ENCODE peak calls at places on chromosomes 4 and X, in nine cellular contexts. I is lower leg skin, X is GM12865, T is transverse colon, R is neural progenitor cell, E is A549, B is endodermal cell, Q is tibial artery, O is AG04449. U is an unnamed sample.
A peak's percentile ranks its signal among the peaks of the same experiment; 100 is the strongest.

GRCh38 chrX:64198046-64198445 is 7.5 kb downstream of the AMER1 start:
- DNase-seq in I (no peak), X (peak; percentile 24), T (no peak), R (no peak), E (no peak), B (no peak), Q (no peak), O (no peak), U (no peak)

GRCh38 chr4:144174401-144175067 is 34.0 kb upstream of the GYPA start:
- DNase-seq in I (no peak), X (peak; percentile 68), T (no peak), R (peak; percentile 67), E (peak; percentile 45), B (no peak), Q (no peak), O (peak; percentile 2), U (no peak)

GRCh38 chrX:154092371-154092770 is 5.1 kb downstream of the MECP2 start:
- DNase-seq in I (no peak), X (no peak), T (no peak), R (no peak), E (no peak), B (no peak), Q (no peak), O (no peak), U (no peak)

GRCh38 chr4:105620640-105621323 is 68.4 kb downstream of the ARHGEF38 start:
- DNase-seq in I (no peak), X (peak; percentile 41), T (no peak), R (no peak), E (peak; percentile 5), B (no peak), Q (no peak), O (no peak), U (peak; percentile 77)

GRCh38 chr4:185837415-185838103 is 25.6 kb upstream of the SORBS2 start:
- DNase-seq in I (no peak), X (no peak), T (no peak), R (no peak), E (no peak), B (no peak), Q (no peak), O (no peak), U (no peak)

GRCh38 chr4:169260217-169260866 is 10.4 kb downstream of the SH3RF1 start:
- DNase-seq in I (no peak), X (no peak), T (no peak), R (peak; percentile 39), E (no peak), B (no peak), Q (no peak), O (no peak), U (no peak)

GRCh38 chr4:28792917-28793597 is 1927.1 kb upstream of the PCDH7 start:
- DNase-seq in I (no peak), X (no peak), T (no peak), R (no peak), E (no peak), B (no peak), Q (no peak), O (no peak), U (no peak)

GRCh38 chr4:1300466-1301455 is 11.1 kb downstream of the MAEA start:
- DNase-seq in I (no peak), X (no peak), T (peak; percentile 54), R (no peak), E (no peak), B (no peak), Q (peak; percentile 54), O (no peak), U (no peak)

GRCh38 chr4:15717647-15718416 is 15.0 kb downstream of the BST1 start:
- DNase-seq in I (no peak), X (no peak), T (no peak), R (no peak), E (no peak), B (no peak), Q (no peak), O (no peak), U (no peak)

GRCh38 chr4:4384837-4385236 is 2.1 kb upstream of the NSG1 start:
- DNase-seq in I (no peak), X (peak; percentile 8), T (no peak), R (peak; percentile 83), E (peak; percentile 52), B (peak; percentile 93), Q (no peak), O (no peak), U (no peak)

GRCh38 chr4:88804234-88804633 is 106.6 kb upstream of the NAP1L5 start:
- DNase-seq in I (no peak), X (no peak), T (no peak), R (no peak), E (no peak), B (no peak), Q (no peak), O (no peak), U (no peak)

GRCh38 chrX:134548257-134548732 is 88.3 kb downstream of the HPRT1 start:
- DNase-seq in I (no peak), X (peak; percentile 63), T (no peak), R (peak; percentile 50), E (no peak), B (no peak), Q (no peak), O (no peak), U (no peak)

GRCh38 chr4:121784975-121785374 is 16.1 kb upstream of the EXOSC9 start:
- DNase-seq in I (no peak), X (no peak), T (no peak), R (no peak), E (peak; percentile 73), B (no peak), Q (no peak), O (peak; percentile 98), U (peak; percentile 23)

GRCh38 chr4:2484993-2485392 is 16.1 kb downstream of the RNF4 start:
- DNase-seq in I (peak; percentile 93), X (peak; percentile 89), T (peak; percentile 85), R (peak; percentile 41), E (no peak), B (peak; percentile 60), Q (peak; percentile 81), O (no peak), U (no peak)

GRCh38 chr4:98232202-98232601 is 29.0 kb upstream of the RAP1GDS1 start:
- DNase-seq in I (no peak), X (no peak), T (no peak), R (no peak), E (peak; percentile 9), B (no peak), Q (no peak), O (no peak), U (no peak)

GRCh38 chrX:74534569-74535038 is 79.8 kb downstream of the RLIM start:
- DNase-seq in I (no peak), X (peak; percentile 51), T (no peak), R (no peak), E (no peak), B (no peak), Q (no peak), O (no peak), U (no peak)

GRCh38 chrX:127389900-127390299 is 570.4 kb downstream of the PRR32 start:
- DNase-seq in I (no peak), X (no peak), T (no peak), R (no peak), E (no peak), B (no peak), Q (no peak), O (no peak), U (no peak)

GRCh38 chr4:141058739-141059507 is 74.3 kb downstream of the RNF150 start:
- DNase-seq in I (no peak), X (no peak), T (no peak), R (no peak), E (no peak), B (no peak), Q (no peak), O (peak; percentile 80), U (no peak)

GRCh38 chrX:10017866-10018265 is 50.7 kb downstream of the CLDN34 start:
- DNase-seq in I (peak; percentile 2), X (no peak), T (no peak), R (no peak), E (peak; percentile 72), B (no peak), Q (no peak), O (no peak), U (no peak)
- TF ChIP-seq CTCF in I (no peak), X (no peak), T (no peak), R (no peak), E (no peak), B (no peak), Q (no peak), O (no peak), U (no peak)

DNA sequence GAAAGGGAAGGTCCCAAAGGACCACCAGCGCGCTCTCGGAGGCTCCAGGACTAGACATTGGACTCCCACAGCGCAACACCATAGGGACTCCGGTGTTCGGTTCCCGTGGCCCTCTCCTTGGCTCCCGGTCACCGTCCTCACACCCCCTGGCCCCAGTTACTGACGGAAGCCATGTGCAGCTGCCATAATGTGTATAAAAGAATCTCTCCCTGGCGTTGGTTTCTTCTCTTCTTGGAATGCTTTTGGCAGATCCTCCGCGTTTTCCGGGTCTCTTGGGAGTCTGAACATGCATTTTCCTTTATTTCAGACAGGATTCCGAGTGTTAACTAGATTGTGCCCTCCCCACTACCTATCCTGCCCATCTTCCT is 69.7 kb downstream of the FBXO8 start:
- DNase-seq in I (no peak), X (no peak), T (no peak), R (peak; percentile 39), E (no peak), B (peak; percentile 63), Q (no peak), O (no peak), U (no peak)
- H3K4me3 ChIP-seq in I (no peak overlapping the region), X (no peak overlapping the region), T (peak overlapping the region; percentile 8), R (peak overlapping the region; percentile 42), E (no peak overlapping the region), B (peak overlapping the region; percentile 76), Q (peak overlapping the region; percentile 16), O (peak overlapping the region; percentile 15), U (no peak overlapping the region)

DNA sequence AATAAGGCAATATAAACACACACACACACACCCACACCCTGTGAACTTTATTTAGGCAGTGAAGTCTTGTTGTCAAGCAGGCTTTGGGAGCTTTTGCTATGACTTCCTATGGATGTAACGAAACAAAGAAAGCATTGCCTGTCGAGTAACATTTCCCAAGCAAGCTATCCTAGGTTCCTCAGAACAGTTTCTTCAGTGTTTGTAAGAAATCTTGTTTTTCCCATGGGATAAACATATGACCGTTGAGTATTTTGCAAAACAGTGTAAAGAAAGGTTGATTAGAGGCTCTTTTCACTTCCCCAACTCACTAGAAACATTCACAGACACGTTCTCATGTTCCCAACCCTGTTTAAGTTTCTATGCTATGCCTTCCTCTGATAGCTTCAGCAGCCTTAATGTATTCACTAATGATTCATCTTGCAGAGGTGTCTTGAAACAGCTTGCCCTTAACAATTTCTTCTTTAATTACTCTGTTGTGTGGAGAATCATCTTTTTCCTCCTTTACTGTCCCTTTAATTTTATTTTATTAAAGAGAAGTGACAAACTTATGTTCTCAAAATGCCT is 1947.1 kb upstream of the TENM3 start:
- DNase-seq in I (no peak), X (peak; percentile 26), T (no peak), R (no peak), E (no peak), B (no peak), Q (no peak), O (no peak), U (no peak)
- TF ChIP-seq CTCF in I (no peak), X (no peak), T (no peak), R (no peak), E (no peak), B (no peak), Q (no peak), O (no peak), U (no peak)

DNA sequence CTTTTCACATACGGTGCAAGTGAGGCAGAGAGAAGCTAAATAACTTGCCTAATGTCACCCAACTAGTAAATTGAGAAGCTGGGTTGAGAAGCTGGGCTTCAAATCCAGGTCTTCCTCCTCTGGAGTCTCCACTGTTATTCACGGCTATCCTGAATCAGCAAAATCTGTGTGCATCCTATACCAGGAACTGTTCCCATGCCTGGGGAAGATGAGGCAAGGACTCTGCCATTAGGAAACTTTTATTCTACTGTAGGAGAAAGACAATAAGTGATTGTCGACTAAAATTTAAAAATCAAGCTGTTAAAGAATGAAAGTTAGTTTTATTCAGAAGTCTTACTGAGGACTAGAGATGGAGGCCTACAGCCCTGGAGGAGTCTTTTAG is 869 bp upstream of the TEC start:
- DNase-seq in I (no peak), X (no peak), T (no peak), R (no peak), E (peak; percentile 1), B (no peak), Q (no peak), O (no peak), U (no peak)
- H3K4me3 ChIP-seq in I (no peak overlapping the region), X (peak overlapping the region; percentile 74), T (peak overlapping the region; percentile 73), R (peak overlapping the region; percentile 74), E (peak overlapping the region; percentile 96), B (peak overlapping the region; percentile 84), Q (peak overlapping the region; percentile 92), O (peak overlapping the region; percentile 64), U (peak overlapping the region; percentile 94)

U was measured in epithelial cell of proximal tubule.